ENCODE peak calls at places on chromosomes 4 and X, in six cellular contexts. One of them, this sample, is unnamed.

GRCh38 chrX:50973199-50973598 is 62.7 kb downstream of the BMP15 start:
- DNase-seq in mesenchymal stem cell: no peak
- DNase-seq in endodermal cell: no peak
- DNase-seq in adrenal gland: no peak
- DNase-seq in choroid plexus epithelial cell: no peak
- DNase-seq in esophagus muscularis mucosa: no peak
- DNase-seq in this sample: no peak

GRCh38 chrX:45850775-45851433 is 650.2 kb upstream of the DIPK2B start:
- DNase-seq in mesenchymal stem cell: peak; percentile 51
- DNase-seq in endodermal cell: peak; percentile 74
- DNase-seq in adrenal gland: no peak
- DNase-seq in choroid plexus epithelial cell: no peak
- DNase-seq in esophagus muscularis mucosa: no peak
- DNase-seq in this sample: no peak

GRCh38 chrX:120228187-120228908 is 22.3 kb upstream of the ZBTB33 start:
- DNase-seq in mesenchymal stem cell: no peak
- DNase-seq in endodermal cell: no peak
- DNase-seq in adrenal gland: peak; percentile 15
- DNase-seq in choroid plexus epithelial cell: no peak
- DNase-seq in esophagus muscularis mucosa: no peak
- DNase-seq in this sample: no peak

GRCh38 chr4:4990329-4990728 is 28.9 kb downstream of the CYTL1 start:
- DNase-seq in mesenchymal stem cell: no peak
- DNase-seq in endodermal cell: no peak
- DNase-seq in adrenal gland: no peak
- DNase-seq in choroid plexus epithelial cell: peak; percentile 22
- DNase-seq in esophagus muscularis mucosa: peak; percentile 74
- DNase-seq in this sample: no peak

GRCh38 chr4:779555-779954 is 46.4 kb downstream of the CPLX1 start:
- DNase-seq in mesenchymal stem cell: no peak
- DNase-seq in endodermal cell: no peak
- DNase-seq in adrenal gland: no peak
- DNase-seq in choroid plexus epithelial cell: no peak
- DNase-seq in esophagus muscularis mucosa: no peak
- DNase-seq in this sample: no peak

GRCh38 chr4:1856920-1857699 is 1.2 kb upstream of the LETM1 start:
- DNase-seq in mesenchymal stem cell: no peak
- DNase-seq in endodermal cell: peak; percentile 68
- DNase-seq in adrenal gland: no peak
- DNase-seq in choroid plexus epithelial cell: peak; percentile 34
- DNase-seq in esophagus muscularis mucosa: no peak
- DNase-seq in this sample: no peak

GRCh38 chrX:84710611-84711010 is 208.4 kb upstream of the HDX start:
- DNase-seq in mesenchymal stem cell: no peak
- DNase-seq in endodermal cell: no peak
- DNase-seq in adrenal gland: no peak
- DNase-seq in choroid plexus epithelial cell: no peak
- DNase-seq in esophagus muscularis mucosa: no peak
- DNase-seq in this sample: no peak

GRCh38 chr4:175453456-175453855 is 358.6 kb downstream of the GPM6A start:
- DNase-seq in mesenchymal stem cell: peak; percentile 13
- DNase-seq in endodermal cell: no peak
- DNase-seq in adrenal gland: no peak
- DNase-seq in choroid plexus epithelial cell: peak; percentile 13
- DNase-seq in esophagus muscularis mucosa: no peak
- DNase-seq in this sample: no peak

GRCh38 chrX:74449937-74450330 is 28.6 kb downstream of the SLC16A2 start:
- DNase-seq in mesenchymal stem cell: peak; percentile 23
- DNase-seq in endodermal cell: no peak
- DNase-seq in adrenal gland: no peak
- DNase-seq in choroid plexus epithelial cell: peak; percentile 27
- DNase-seq in esophagus muscularis mucosa: no peak
- DNase-seq in this sample: peak; percentile 77

GRCh38 chrX:2693123-2693438 is 2.0 kb downstream of the CD99 start:
- DNase-seq in mesenchymal stem cell: peak; percentile 37
- DNase-seq in endodermal cell: no peak
- DNase-seq in adrenal gland: no peak
- DNase-seq in choroid plexus epithelial cell: no peak
- DNase-seq in esophagus muscularis mucosa: no peak
- DNase-seq in this sample: no peak

GRCh38 chrX:2690856-2691542 is at the start of gene CD99:
- DNase-seq in mesenchymal stem cell: peak; percentile 94
- DNase-seq in endodermal cell: peak; percentile 94
- DNase-seq in adrenal gland: peak; percentile 89
- DNase-seq in choroid plexus epithelial cell: peak; percentile 92
- DNase-seq in esophagus muscularis mucosa: peak; percentile 98
- DNase-seq in this sample: no peak

GRCh38 chrX:2692221-2693122 is 1.4 kb downstream of the CD99 start:
- DNase-seq in mesenchymal stem cell: no peak
- DNase-seq in endodermal cell: peak; percentile 70
- DNase-seq in adrenal gland: peak; percentile 38
- DNase-seq in choroid plexus epithelial cell: peak; percentile 56
- DNase-seq in esophagus muscularis mucosa: no peak
- DNase-seq in this sample: no peak

GRCh38 chrX:2691543-2692220 is 587 bp downstream of the CD99 start:
- DNase-seq in mesenchymal stem cell: peak; percentile 66
- DNase-seq in endodermal cell: no peak
- DNase-seq in adrenal gland: peak; percentile 59
- DNase-seq in choroid plexus epithelial cell: peak; percentile 50
- DNase-seq in esophagus muscularis mucosa: no peak
- DNase-seq in this sample: no peak

GRCh38 chrX:2689773-2690666 is 1.1 kb upstream of the CD99 start:
- DNase-seq in mesenchymal stem cell: no peak
- DNase-seq in endodermal cell: peak; percentile 75
- DNase-seq in adrenal gland: no peak
- DNase-seq in choroid plexus epithelial cell: no peak
- DNase-seq in esophagus muscularis mucosa: no peak
- DNase-seq in this sample: no peak
- H3K4me3 ChIP-seq in mesenchymal stem cell: peak overlapping the region; percentile 99
- H3K4me3 ChIP-seq in endodermal cell: no peak overlapping the region
- H3K4me3 ChIP-seq in adrenal gland: no peak overlapping the region
- H3K4me3 ChIP-seq in choroid plexus epithelial cell: peak overlapping the region; percentile 94
- H3K4me3 ChIP-seq in esophagus muscularis mucosa: peak overlapping the region; percentile 89
- H3K4me3 ChIP-seq in this sample: peak overlapping the region; percentile 85

DNA sequence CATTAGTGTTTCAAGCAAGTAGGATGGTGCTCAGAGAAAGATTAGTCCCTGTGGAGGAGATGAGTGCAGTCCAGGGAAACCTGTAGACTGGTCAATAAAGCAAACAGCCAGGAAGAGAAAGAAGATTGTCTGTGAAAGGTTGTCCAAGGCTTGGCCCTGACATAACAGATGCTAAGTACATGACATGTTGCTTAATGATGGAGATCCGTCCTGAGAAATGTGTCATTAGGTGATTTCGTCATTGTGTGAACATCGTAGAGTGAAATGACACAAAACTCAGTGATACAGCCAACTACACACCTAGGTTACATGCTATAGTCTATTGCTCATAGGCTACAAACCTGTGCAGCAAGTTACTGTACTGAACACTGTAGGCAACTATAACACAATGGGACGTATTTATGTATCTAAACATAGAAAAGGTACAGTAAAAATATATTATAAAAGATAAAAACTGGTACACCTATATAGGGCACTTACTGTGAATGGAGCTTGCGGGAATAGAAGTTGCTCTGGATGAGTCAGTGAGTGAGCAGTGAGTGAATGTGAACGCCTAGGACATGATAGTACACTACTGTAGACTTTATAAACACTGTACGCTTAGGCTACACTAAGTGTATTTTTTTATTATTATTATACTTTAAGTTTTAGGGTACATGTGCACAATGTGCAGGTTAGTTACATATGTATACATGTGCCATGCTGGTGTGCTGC is 9.0 kb upstream of the PRSS48 start:
- DNase-seq in mesenchymal stem cell: no peak
- DNase-seq in endodermal cell: no peak
- DNase-seq in adrenal gland: no peak
- DNase-seq in choroid plexus epithelial cell: no peak
- DNase-seq in esophagus muscularis mucosa: no peak
- DNase-seq in this sample: no peak
- H3K4me3 ChIP-seq in mesenchymal stem cell: no peak overlapping the region
- H3K4me3 ChIP-seq in endodermal cell: no peak overlapping the region
- H3K4me3 ChIP-seq in adrenal gland: no peak overlapping the region
- H3K4me3 ChIP-seq in choroid plexus epithelial cell: no peak overlapping the region
- H3K4me3 ChIP-seq in esophagus muscularis mucosa: no peak overlapping the region
- H3K4me3 ChIP-seq in this sample: no peak overlapping the region

GRCh38 chr4:139956436-139957107 is 197.4 kb downstream of the MAML3 start:
- DNase-seq in mesenchymal stem cell: no peak
- DNase-seq in endodermal cell: no peak
- DNase-seq in adrenal gland: peak; percentile 39
- DNase-seq in choroid plexus epithelial cell: no peak
- DNase-seq in esophagus muscularis mucosa: no peak
- DNase-seq in this sample: no peak
- H3K4me3 ChIP-seq in mesenchymal stem cell: no peak overlapping the region
- H3K4me3 ChIP-seq in endodermal cell: no peak overlapping the region
- H3K4me3 ChIP-seq in adrenal gland: no peak overlapping the region
- H3K4me3 ChIP-seq in choroid plexus epithelial cell: no peak overlapping the region
- H3K4me3 ChIP-seq in esophagus muscularis mucosa: peak overlapping the region; percentile 12
- H3K4me3 ChIP-seq in this sample: no peak overlapping the region

GRCh38 chr4:8592366-8593267 is at the start of gene CPZ:
- DNase-seq in mesenchymal stem cell: peak; percentile 36
- DNase-seq in endodermal cell: peak; percentile 92
- DNase-seq in adrenal gland: no peak
- DNase-seq in choroid plexus epithelial cell: peak; percentile 55
- DNase-seq in esophagus muscularis mucosa: no peak
- DNase-seq in this sample: no peak
- H3K4me3 ChIP-seq in mesenchymal stem cell: peak within 1 kb of the TSS; percentile 45
- H3K4me3 ChIP-seq in endodermal cell: peak within 1 kb of the TSS; percentile 78
- H3K4me3 ChIP-seq in adrenal gland: no peak within 1 kb of the TSS
- H3K4me3 ChIP-seq in choroid plexus epithelial cell: peak within 1 kb of the TSS; percentile 70
- H3K4me3 ChIP-seq in esophagus muscularis mucosa: peak within 1 kb of the TSS; percentile 37
- H3K4me3 ChIP-seq in this sample: no peak within 1 kb of the TSS

GRCh38 chr4:56958111-56958517 is 19.3 kb downstream of the NOA1 start:
- DNase-seq in mesenchymal stem cell: peak; percentile 93
- DNase-seq in endodermal cell: no peak
- DNase-seq in adrenal gland: peak; percentile 76
- DNase-seq in choroid plexus epithelial cell: peak; percentile 99
- DNase-seq in esophagus muscularis mucosa: peak; percentile 95
- DNase-seq in this sample: no peak

GRCh38 chr4:56959064-56959463 is 18.3 kb downstream of the NOA1 start:
- DNase-seq in mesenchymal stem cell: no peak
- DNase-seq in endodermal cell: no peak
- DNase-seq in adrenal gland: no peak
- DNase-seq in choroid plexus epithelial cell: peak; percentile 24
- DNase-seq in esophagus muscularis mucosa: no peak
- DNase-seq in this sample: no peak

DNA sequence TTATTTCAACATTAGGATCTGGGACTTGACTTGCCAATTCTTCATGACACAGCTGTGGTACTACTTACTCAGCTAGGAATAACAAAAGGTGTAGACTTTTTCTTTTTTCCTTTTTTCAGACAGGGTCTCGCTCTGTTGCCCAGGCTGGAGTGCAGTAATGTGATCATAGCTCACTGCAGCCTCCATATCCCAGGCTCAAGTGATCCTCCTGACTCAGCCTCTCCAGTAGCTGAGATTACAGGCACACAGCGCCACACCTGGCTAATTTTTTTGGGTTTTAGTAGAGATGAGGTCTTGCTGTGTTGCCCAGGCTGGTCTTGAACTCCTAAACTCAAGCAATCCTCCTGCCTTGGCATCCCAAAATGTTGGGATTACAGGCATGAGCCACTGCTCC is 16.3 kb downstream of the NOA1 start:
- DNase-seq in mesenchymal stem cell: no peak
- DNase-seq in endodermal cell: no peak
- DNase-seq in adrenal gland: no peak
- DNase-seq in choroid plexus epithelial cell: no peak
- DNase-seq in esophagus muscularis mucosa: no peak
- DNase-seq in this sample: no peak
- H3K4me3 ChIP-seq in mesenchymal stem cell: no peak overlapping the region
- H3K4me3 ChIP-seq in endodermal cell: no peak overlapping the region
- H3K4me3 ChIP-seq in adrenal gland: no peak overlapping the region
- H3K4me3 ChIP-seq in choroid plexus epithelial cell: no peak overlapping the region
- H3K4me3 ChIP-seq in esophagus muscularis mucosa: no peak overlapping the region
- H3K4me3 ChIP-seq in this sample: no peak overlapping the region

This sample was measured in keratinocyte.